ENCODE peak calls at places on chromosomes 11 and 22, in nine cellular contexts. L is stimulated activated naive CD4-positive, alpha-beta T cell; V is amniotic epithelial cell; C is DMS79; G is activated naive CD4-positive, alpha-beta T cell treated with anti-CD3 and anti-CD28 coated beads, Interleukin-2, amount 50 U/mL, for 72 hours; O is GM12891; N is effector memory CD8-positive, alpha-beta T cell; D is AG04449; K is kidney. T is an unnamed sample.

GRCh38 chr11:115550291-115551059 is 46.3 kb upstream of the CADM1 start:
- DNase-seq in G (no peak), C (peak), N (no peak), O (no peak), V (no peak), K (peak), L (no peak), D (no peak), T (no peak)

GRCh38 chr11:104736503-104736902 is 161.8 kb downstream of the CASP12 start:
- DNase-seq in L (no peak), C (no peak), O (no peak), N (no peak), K (no peak), V (no peak), G (no peak), D (no peak), T (no peak)

GRCh38 chr11:1271002-1271401 is 38.4 kb downstream of the TOLLIP start:
- DNase-seq in D (no peak), V (peak), O (no peak), N (no peak), L (no peak), G (no peak), K (peak), C (no peak), T (no peak)

GRCh38 chr22:22710719-22711531 is 66.5 kb downstream of the GGTLC2 start:
- DNase-seq in K (peak), L (peak), V (no peak), C (no peak), O (no peak), D (no peak), G (peak), N (peak), T (peak)

GRCh38 chr11:33801821-33802413 is 27.6 kb upstream of the FBXO3 start:
- DNase-seq in O (no peak), D (no peak), N (no peak), L (no peak), G (no peak), V (peak), K (no peak), C (no peak), T (no peak)

GRCh38 chr11:124920870-124921609 is 2.0 kb downstream of the HEPN1 start:
- DNase-seq in G (peak), K (peak), L (peak), C (no peak), V (peak), N (peak), O (no peak), D (no peak), T (peak)

GRCh38 chr11:11372461-11372860 is 19.4 kb upstream of the CSNK2A3 start:
- DNase-seq in K (no peak), V (no peak), G (no peak), C (no peak), D (no peak), N (no peak), L (no peak), O (no peak), T (no peak)

GRCh38 chr11:35111171-35112055 is 27.6 kb upstream of the CD44 start:
- DNase-seq in G (no peak), K (no peak), D (no peak), O (no peak), L (no peak), V (peak), N (no peak), C (no peak), T (no peak)

GRCh38 chr22:31229402-31230140 is 17.5 kb downstream of the LIMK2 start:
- DNase-seq in C (no peak), G (no peak), K (no peak), V (no peak), N (no peak), D (no peak), L (no peak), O (no peak), T (no peak)

GRCh38 chr11:26578998-26579635 is 7.1 kb upstream of the MUC15 start:
- DNase-seq in V (no peak), D (no peak), L (no peak), O (no peak), C (no peak), K (no peak), N (no peak), G (no peak), T (no peak)

GRCh38 chr22:44399196-44399837 is 86.6 kb upstream of the SHISAL1 start:
- DNase-seq in O (no peak), L (no peak), V (no peak), D (no peak), K (peak), N (no peak), G (no peak), C (no peak), T (no peak)

T was measured in NCI-H146.